ENCODE peak calls at places on chromosomes 11 and 22, in six cellular contexts. One of them, this sample, is unnamed.

GRCh38 chr11:62504158-62504973 is 42.2 kb downstream of the AHNAK start:
- DNase-seq in brain microvascular endothelial cell: no peak
- DNase-seq in H1: no peak
- DNase-seq in adrenal gland: no peak
- DNase-seq in spleen: no peak
- DNase-seq in GM23338: peak; percentile 75
- DNase-seq in this sample: no peak

GRCh38 chr11:69512136-69512535 is 30.7 kb downstream of the LINC01488 start:
- DNase-seq in spleen: peak; percentile 45
- DNase-seq in GM23338: no peak
- DNase-seq in brain microvascular endothelial cell: no peak
- DNase-seq in adrenal gland: no peak
- DNase-seq in H1: no peak
- DNase-seq in this sample: no peak

GRCh38 chr22:35587447-35587870 is 29.7 kb downstream of the MB start:
- DNase-seq in H1: no peak
- DNase-seq in GM23338: no peak
- DNase-seq in brain microvascular endothelial cell: no peak
- DNase-seq in adrenal gland: peak; percentile 40
- DNase-seq in spleen: no peak
- DNase-seq in this sample: no peak

GRCh38 chr22:41822289-41823057 is 10.4 kb upstream of the SREBF2 start:
- DNase-seq in GM23338: peak; percentile 79
- DNase-seq in spleen: no peak
- DNase-seq in adrenal gland: no peak
- DNase-seq in brain microvascular endothelial cell: peak; percentile 61
- DNase-seq in H1: no peak
- DNase-seq in this sample: no peak

GRCh38 chr11:57597461-57597892 is at the start of gene SERPING1:
- DNase-seq in H1: no peak
- DNase-seq in spleen: peak; percentile 72
- DNase-seq in adrenal gland: peak; percentile 52
- DNase-seq in brain microvascular endothelial cell: no peak
- DNase-seq in GM23338: peak; percentile 66
- DNase-seq in this sample: no peak

GRCh38 chr11:65867284-65868071 is 5.1 kb downstream of the EFEMP2 start:
- DNase-seq in H1: no peak
- DNase-seq in brain microvascular endothelial cell: no peak
- DNase-seq in spleen: peak; percentile 72
- DNase-seq in adrenal gland: no peak
- DNase-seq in GM23338: peak; percentile 72
- DNase-seq in this sample: no peak

GRCh38 chr22:42473484-42474193 is 41.4 kb upstream of the NFAM1 start:
- DNase-seq in brain microvascular endothelial cell: peak; percentile 62
- DNase-seq in GM23338: peak; percentile 84
- DNase-seq in adrenal gland: no peak
- DNase-seq in H1: no peak
- DNase-seq in spleen: no peak
- DNase-seq in this sample: peak; percentile 9

GRCh38 chr11:122756417-122756816 is 81.9 kb upstream of the CRTAM start:
- DNase-seq in GM23338: no peak
- DNase-seq in spleen: peak; percentile 92
- DNase-seq in adrenal gland: peak; percentile 41
- DNase-seq in brain microvascular endothelial cell: no peak
- DNase-seq in H1: no peak
- DNase-seq in this sample: peak; percentile 64

GRCh38 chr22:43881091-43882061 is 10.4 kb downstream of the PNPLA5 start:
- DNase-seq in spleen: peak; percentile 66
- DNase-seq in GM23338: no peak
- DNase-seq in adrenal gland: no peak
- DNase-seq in brain microvascular endothelial cell: no peak
- DNase-seq in H1: no peak
- DNase-seq in this sample: no peak

GRCh38 chr11:10651579-10652361 is 41.8 kb downstream of the IRAG1 start:
- DNase-seq in spleen: no peak
- DNase-seq in brain microvascular endothelial cell: no peak
- DNase-seq in GM23338: no peak
- DNase-seq in H1: no peak
- DNase-seq in adrenal gland: no peak
- DNase-seq in this sample: no peak

GRCh38 chr11:69666752-69667536 is 8.2 kb downstream of the LTO1 start:
- DNase-seq in H1: no peak
- DNase-seq in spleen: peak; percentile 51
- DNase-seq in GM23338: no peak
- DNase-seq in brain microvascular endothelial cell: no peak
- DNase-seq in adrenal gland: no peak
- DNase-seq in this sample: no peak

GRCh38 chr11:74138021-74138420 is 32.8 kb downstream of the C2CD3 start:
- DNase-seq in spleen: no peak
- DNase-seq in GM23338: no peak
- DNase-seq in adrenal gland: no peak
- DNase-seq in H1: no peak
- DNase-seq in brain microvascular endothelial cell: no peak
- DNase-seq in this sample: no peak

GRCh38 chr11:20474176-20474950 is 86.8 kb downstream of the PRMT3 start:
- DNase-seq in brain microvascular endothelial cell: no peak
- DNase-seq in adrenal gland: no peak
- DNase-seq in H1: no peak
- DNase-seq in spleen: no peak
- DNase-seq in GM23338: peak; percentile 71
- DNase-seq in this sample: no peak

GRCh38 chr22:29947410-29948387 is 64.7 kb downstream of the MTMR3 start:
- DNase-seq in spleen: no peak
- DNase-seq in GM23338: no peak
- DNase-seq in adrenal gland: no peak
- DNase-seq in H1: no peak
- DNase-seq in brain microvascular endothelial cell: no peak
- DNase-seq in this sample: no peak

GRCh38 chr11:126359431-126360048 is 4.1 kb downstream of the ST3GAL4 start:
- DNase-seq in spleen: peak; percentile 76
- DNase-seq in GM23338: no peak
- DNase-seq in adrenal gland: peak; percentile 95
- DNase-seq in brain microvascular endothelial cell: no peak
- DNase-seq in H1: no peak
- DNase-seq in this sample: no peak

GRCh38 chr11:10640308-10640707 is 53.2 kb downstream of the IRAG1 start:
- DNase-seq in spleen: no peak
- DNase-seq in H1: no peak
- DNase-seq in adrenal gland: no peak
- DNase-seq in GM23338: no peak
- DNase-seq in brain microvascular endothelial cell: no peak
- DNase-seq in this sample: no peak

GRCh38 chr11:113591122-113591521 is 115.0 kb downstream of the TMPRSS5 start:
- DNase-seq in GM23338: no peak
- DNase-seq in adrenal gland: no peak
- DNase-seq in H1: no peak
- DNase-seq in brain microvascular endothelial cell: no peak
- DNase-seq in spleen: no peak
- DNase-seq in this sample: no peak

GRCh38 chr11:112564228-112564955 is 303.7 kb upstream of the PLET1 start:
- DNase-seq in GM23338: no peak
- DNase-seq in adrenal gland: peak; percentile 65
- DNase-seq in spleen: no peak
- DNase-seq in brain microvascular endothelial cell: peak; percentile 47
- DNase-seq in H1: no peak
- DNase-seq in this sample: no peak

GRCh38 chr22:28801845-28802594 is 1.7 kb upstream of the XBP1 start:
- DNase-seq in H1: no peak
- DNase-seq in GM23338: peak; percentile 22
- DNase-seq in adrenal gland: no peak
- DNase-seq in brain microvascular endothelial cell: no peak
- DNase-seq in spleen: no peak
- DNase-seq in this sample: no peak

GRCh38 chr11:61971177-61972111 is 4.0 kb upstream of the FTH1 start:
- DNase-seq in brain microvascular endothelial cell: peak; percentile 99
- DNase-seq in spleen: peak; percentile 93
- DNase-seq in adrenal gland: peak; percentile 100
- DNase-seq in GM23338: peak; percentile 98
- DNase-seq in H1: peak; percentile 86
- DNase-seq in this sample: peak; percentile 33

GRCh38 chr11:102727890-102728289 is 3.1 kb upstream of the MMP8 start:
- DNase-seq in spleen: no peak
- DNase-seq in brain microvascular endothelial cell: peak; percentile 41
- DNase-seq in GM23338: no peak
- DNase-seq in H1: no peak
- DNase-seq in adrenal gland: no peak
- DNase-seq in this sample: no peak

GRCh38 chr11:122186439-122187080 is 70.5 kb upstream of the BLID start:
- DNase-seq in adrenal gland: no peak
- DNase-seq in H1: no peak
- DNase-seq in GM23338: no peak
- DNase-seq in brain microvascular endothelial cell: peak; percentile 87
- DNase-seq in spleen: no peak
- DNase-seq in this sample: no peak

GRCh38 chr11:88604255-88604654 is 266.7 kb upstream of the CTSC start:
- DNase-seq in spleen: no peak
- DNase-seq in adrenal gland: no peak
- DNase-seq in H1: no peak
- DNase-seq in brain microvascular endothelial cell: no peak
- DNase-seq in GM23338: no peak
- DNase-seq in this sample: no peak

GRCh38 chr11:117221775-117222517 is 9.9 kb downstream of the PCSK7 start:
- DNase-seq in adrenal gland: peak; percentile 60
- DNase-seq in H1: no peak
- DNase-seq in brain microvascular endothelial cell: no peak
- DNase-seq in spleen: no peak
- DNase-seq in GM23338: no peak
- DNase-seq in this sample: no peak

GRCh38 chr11:57306156-57306876 is 18.4 kb downstream of the TNKS1BP1 start:
- DNase-seq in spleen: no peak
- DNase-seq in H1: no peak
- DNase-seq in adrenal gland: no peak
- DNase-seq in GM23338: no peak
- DNase-seq in brain microvascular endothelial cell: no peak
- DNase-seq in this sample: no peak

GRCh38 chr11:69862797-69863543 is 43.8 kb upstream of the FGF3 start:
- DNase-seq in brain microvascular endothelial cell: no peak
- DNase-seq in H1: no peak
- DNase-seq in spleen: no peak
- DNase-seq in adrenal gland: no peak
- DNase-seq in GM23338: no peak
- DNase-seq in this sample: no peak

GRCh38 chr11:50278756-50279155 is 246.1 kb downstream of the OR4C45 start:
- DNase-seq in adrenal gland: no peak
- DNase-seq in GM23338: no peak
- DNase-seq in H1: no peak
- DNase-seq in brain microvascular endothelial cell: no peak
- DNase-seq in spleen: no peak
- DNase-seq in this sample: no peak

GRCh38 chr11:42407379-42407778 is 904.4 kb upstream of the API5 start:
- DNase-seq in H1: peak; percentile 70
- DNase-seq in adrenal gland: no peak
- DNase-seq in GM23338: peak; percentile 97
- DNase-seq in brain microvascular endothelial cell: peak; percentile 10
- DNase-seq in spleen: no peak
- DNase-seq in this sample: no peak

GRCh38 chr11:36449566-36450390 is 60.3 kb downstream of the TRAF6 start:
- DNase-seq in H1: no peak
- DNase-seq in GM23338: no peak
- DNase-seq in adrenal gland: no peak
- DNase-seq in spleen: no peak
- DNase-seq in brain microvascular endothelial cell: no peak
- DNase-seq in this sample: peak; percentile 44

GRCh38 chr11:134749040-134749586 is 337.1 kb upstream of the B3GAT1 start:
- DNase-seq in adrenal gland: no peak
- DNase-seq in GM23338: no peak
- DNase-seq in H1: no peak
- DNase-seq in brain microvascular endothelial cell: no peak
- DNase-seq in spleen: peak; percentile 14
- DNase-seq in this sample: no peak

GRCh38 chr11:87819141-87819540 is 356.1 kb downstream of the RAB38 start:
- DNase-seq in H1: no peak
- DNase-seq in GM23338: no peak
- DNase-seq in adrenal gland: no peak
- DNase-seq in spleen: no peak
- DNase-seq in brain microvascular endothelial cell: peak; percentile 1
- DNase-seq in this sample: no peak

DNA sequence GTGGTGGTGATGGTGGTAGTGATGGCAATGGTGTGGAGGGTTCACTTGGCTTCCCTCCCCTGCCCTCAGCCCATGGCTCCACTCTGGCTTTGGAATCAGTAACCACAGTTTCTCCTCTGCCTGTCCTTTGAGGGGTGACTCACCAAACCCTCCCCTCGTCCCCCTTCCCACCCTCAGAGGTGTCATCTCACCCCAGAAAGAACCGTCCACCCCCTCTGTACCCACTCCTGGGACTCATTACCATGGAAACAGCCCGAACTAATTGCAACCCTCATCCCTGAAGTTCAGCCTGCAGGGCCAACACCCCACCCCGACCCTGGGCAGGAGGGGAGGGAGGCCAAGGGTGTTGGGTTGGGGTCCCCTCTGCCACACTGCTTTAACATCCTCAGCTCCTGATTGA is 26.6 kb downstream of the PHLDB1 start:
- DNase-seq in adrenal gland: no peak
- DNase-seq in GM23338: no peak
- DNase-seq in spleen: no peak
- DNase-seq in brain microvascular endothelial cell: no peak
- DNase-seq in H1: no peak
- DNase-seq in this sample: no peak
- H3K27ac ChIP-seq in adrenal gland: peak overlapping the region; percentile 66
- H3K27ac ChIP-seq in GM23338: peak overlapping the region; percentile 95
- H3K27ac ChIP-seq in spleen: no peak overlapping the region
- H3K27ac ChIP-seq in brain microvascular endothelial cell: no peak overlapping the region
- H3K27ac ChIP-seq in H1: peak overlapping the region; percentile 68
- H3K27ac ChIP-seq in this sample: no peak overlapping the region

GRCh38 chr11:9506489-9507343 is 45.9 kb downstream of the ZNF143 start:
- DNase-seq in GM23338: peak; percentile 97
- DNase-seq in brain microvascular endothelial cell: peak; percentile 66
- DNase-seq in H1: peak; percentile 79
- DNase-seq in adrenal gland: peak; percentile 73
- DNase-seq in spleen: peak; percentile 82
- DNase-seq in this sample: peak; percentile 81
- H3K27ac ChIP-seq in GM23338: peak overlapping the region; percentile 89
- H3K27ac ChIP-seq in brain microvascular endothelial cell: no peak overlapping the region
- H3K27ac ChIP-seq in H1: peak overlapping the region; percentile 40
- H3K27ac ChIP-seq in adrenal gland: no peak overlapping the region
- H3K27ac ChIP-seq in spleen: no peak overlapping the region
- H3K27ac ChIP-seq in this sample: no peak overlapping the region

GRCh38 chr22:37284126-37284806 is 2.0 kb downstream of the CYTH4 start:
- DNase-seq in spleen: peak; percentile 80
- DNase-seq in brain microvascular endothelial cell: no peak
- DNase-seq in GM23338: no peak
- DNase-seq in adrenal gland: no peak
- DNase-seq in H1: no peak
- DNase-seq in this sample: no peak
- H3K27ac ChIP-seq in spleen: peak overlapping the region; percentile 95
- H3K27ac ChIP-seq in brain microvascular endothelial cell: no peak overlapping the region
- H3K27ac ChIP-seq in GM23338: no peak overlapping the region
- H3K27ac ChIP-seq in adrenal gland: peak overlapping the region; percentile 26
- H3K27ac ChIP-seq in H1: no peak overlapping the region
- H3K27ac ChIP-seq in this sample: peak overlapping the region; percentile 84

DNA sequence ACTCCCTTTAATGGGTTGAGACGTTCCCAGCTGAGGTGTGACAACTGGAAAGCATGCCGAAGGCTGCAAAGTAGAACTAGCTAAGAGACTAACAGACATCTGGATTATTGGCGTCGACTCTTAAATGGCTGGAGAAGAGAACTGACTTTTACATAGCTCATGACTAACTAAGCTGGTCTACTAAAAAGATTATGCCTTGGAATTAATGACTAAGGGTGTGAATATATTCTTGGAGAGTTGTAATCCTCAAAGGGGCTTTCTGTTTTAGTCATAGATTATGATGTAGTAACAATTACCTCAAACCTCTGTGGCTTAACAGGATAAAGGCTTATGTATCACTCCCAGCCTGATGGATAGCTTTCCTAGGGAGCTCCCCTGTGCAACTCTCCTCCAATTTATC is 39.5 kb upstream of the SLC5A12 start:
- DNase-seq in brain microvascular endothelial cell: no peak
- DNase-seq in GM23338: no peak
- DNase-seq in spleen: no peak
- DNase-seq in adrenal gland: no peak
- DNase-seq in H1: no peak
- DNase-seq in this sample: no peak
- H3K27ac ChIP-seq in brain microvascular endothelial cell: no peak overlapping the region
- H3K27ac ChIP-seq in GM23338: no peak overlapping the region
- H3K27ac ChIP-seq in spleen: no peak overlapping the region
- H3K27ac ChIP-seq in adrenal gland: no peak overlapping the region
- H3K27ac ChIP-seq in H1: no peak overlapping the region
- H3K27ac ChIP-seq in this sample: no peak overlapping the region

This sample was measured in CD8-positive, alpha-beta T cell.